ENCODE peak calls at places on chromosomes 12 and 14, in eight cellular contexts. T is WTC11, W is IMR-90, M is SK-N-SH, H is GM12878, Z is H1, F is K562, Y is HepG2. L is an unnamed sample.

GRCh38 chr12:21819236-21819635 is 44.7 kb upstream of the KCNJ8 start:
- DNase-seq in T (no peak), Y (peak; percentile 50), M (no peak), F (no peak), H (no peak), W (peak; percentile 63), Z (no peak), L (no peak)

GRCh38 chr12:56900583-56900982 is 33.6 kb downstream of the SDR9C7 start:
- DNase-seq in W (peak; percentile 19), Y (no peak), M (no peak), H (no peak), F (peak; percentile 59), Z (no peak), T (no peak), L (peak; percentile 66)

GRCh38 chr14:92729632-92730358 is 18.6 kb downstream of the LGMN start:
- DNase-seq in Z (no peak), W (peak; percentile 96), Y (no peak), H (no peak), F (no peak), M (no peak), T (no peak), L (no peak)

GRCh38 chr12:32399045-32399372 is 349 bp upstream of the FGD4 start:
- DNase-seq in Z (no peak), H (no peak), Y (no peak), T (no peak), M (no peak), W (no peak), F (no peak), L (no peak)

GRCh38 chr12:46660719-46661118 is 165.1 kb downstream of the SLC38A4 start:
- DNase-seq in Z (no peak), F (no peak), W (peak; percentile 61), M (no peak), Y (no peak), H (no peak), T (no peak), L (no peak)

GRCh38 chr12:70005864-70006618 is 181.0 kb downstream of the MYRFL start:
- DNase-seq in F (no peak), Y (no peak), Z (no peak), H (no peak), T (no peak), M (no peak), W (no peak), L (no peak)

GRCh38 chr14:91714805-91715204 is 17.1 kb downstream of the CATSPERB start:
- DNase-seq in T (peak; percentile 30), M (no peak), F (no peak), W (no peak), H (no peak), Z (no peak), Y (no peak), L (no peak)

GRCh38 chr14:32078030-32078793 is 1.1 kb downstream of the ARHGAP5 start:
- DNase-seq in W (peak; percentile 24), Y (peak; percentile 70), M (peak; percentile 46), H (no peak), F (peak; percentile 17), Z (no peak), T (no peak), L (peak; percentile 49)

GRCh38 chr14:105384041-105384557 is 14.2 kb upstream of the TEX22 start:
- DNase-seq in T (no peak), Z (no peak), M (no peak), Y (no peak), F (no peak), H (no peak), W (no peak), L (no peak)

GRCh38 chr12:109717390-109718357 is 4.0 kb downstream of the FAM222A start:
- DNase-seq in W (no peak), H (no peak), T (no peak), Y (peak; percentile 30), Z (no peak), M (peak; percentile 28), F (no peak), L (no peak)

GRCh38 chr12:109718390-109718789 is 4.8 kb downstream of the FAM222A start:
- DNase-seq in W (no peak), H (no peak), T (peak; percentile 75), Z (no peak), M (peak; percentile 52), F (no peak), Y (no peak), L (no peak)

GRCh38 chr12:109720152-109720855 is 6.7 kb downstream of the FAM222A start:
- DNase-seq in Z (no peak), Y (no peak), F (no peak), M (peak; percentile 70), H (no peak), T (no peak), W (no peak), L (no peak)

GRCh38 chr12:109720856-109721189 is 7.2 kb downstream of the FAM222A start:
- DNase-seq in W (no peak), H (no peak), F (no peak), M (no peak), Y (no peak), Z (no peak), T (no peak), L (no peak)

GRCh38 chr12:109719123-109720022 is 5.7 kb downstream of the FAM222A start:
- DNase-seq in F (peak; percentile 31), H (no peak), Y (peak; percentile 66), T (peak; percentile 45), W (peak; percentile 5), Z (no peak), M (peak; percentile 72), L (peak; percentile 49)
- TF ChIP-seq USF2 in F (no peak), H (no peak), Y (no peak), T (no peak), W (no peak), Z (no peak), M (no peak), L (no peak)

GRCh38 chr12:4025420-4026358 is 152.5 kb upstream of the PARP11 start:
- DNase-seq in T (peak; percentile 82), Z (peak; percentile 89), M (no peak), W (no peak), F (no peak), H (no peak), Y (peak; percentile 22), L (no peak)
- TF ChIP-seq USF2 in T (peak; percentile 3), Z (no peak), M (no peak), W (no peak), F (no peak), H (no peak), Y (no peak), L (no peak)

GRCh38 chr12:120316798-120317257 is 10.8 kb downstream of the PLA2G1B start:
- DNase-seq in T (no peak), F (peak; percentile 24), H (no peak), Y (peak; percentile 45), Z (no peak), W (no peak), M (no peak), L (no peak)

GRCh38 chr12:120317258-120318105 is 10.1 kb downstream of the PLA2G1B start:
- DNase-seq in W (peak; percentile 99), F (peak; percentile 99), T (peak; percentile 100), M (peak; percentile 96), H (peak; percentile 97), Z (peak; percentile 97), Y (peak; percentile 99), L (peak; percentile 100)

GRCh38 chr12:120314220-120314619 is 12.1 kb downstream of the SIRT4 start:
- DNase-seq in F (peak; percentile 42), Y (no peak), M (no peak), W (no peak), Z (no peak), H (no peak), T (peak; percentile 47), L (peak; percentile 51)
- TF ChIP-seq USF2 in F (no peak), Y (no peak), M (no peak), W (no peak), Z (no peak), H (no peak), T (no peak), L (no peak)

GRCh38 chr14:55075628-55076027 is 24.2 kb downstream of the MAPK1IP1L start:
- DNase-seq in M (no peak), W (peak; percentile 70), Y (no peak), F (no peak), T (no peak), H (no peak), Z (no peak), L (no peak)

GRCh38 chr14:55071870-55072640 is 20.6 kb downstream of the MAPK1IP1L start:
- DNase-seq in Z (no peak), Y (no peak), W (peak; percentile 94), T (no peak), F (no peak), H (peak; percentile 92), M (no peak), L (peak; percentile 32)

GRCh38 chr14:55077155-55077554 is 25.7 kb downstream of the MAPK1IP1L start:
- DNase-seq in F (no peak), H (no peak), M (no peak), Y (peak; percentile 19), T (no peak), W (no peak), Z (no peak), L (no peak)

GRCh38 chr14:55073856-55074255 is 22.4 kb downstream of the MAPK1IP1L start:
- DNase-seq in F (no peak), Y (no peak), T (no peak), Z (no peak), W (peak; percentile 81), M (no peak), H (no peak), L (no peak)

DNA sequence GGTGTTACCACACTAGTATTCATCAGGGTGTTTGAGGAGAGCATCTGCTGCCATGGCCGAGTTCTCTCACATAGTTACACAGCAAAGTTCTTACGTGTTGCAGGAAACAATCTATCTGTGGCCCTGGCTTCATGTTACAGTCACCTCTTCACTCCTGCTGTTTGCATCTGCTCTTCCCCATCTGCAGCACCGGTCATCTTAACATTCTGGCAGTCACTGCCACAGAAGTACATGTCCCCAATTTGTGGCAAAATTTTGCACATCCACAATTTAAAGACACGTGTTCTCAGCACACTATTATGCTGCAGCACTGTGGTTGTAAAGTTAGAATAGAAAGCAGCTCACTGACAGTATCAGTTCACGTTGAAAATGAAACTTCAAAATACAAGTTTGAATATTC is 23.2 kb downstream of the MAPK1IP1L start:
- DNase-seq in F (no peak), Z (no peak), T (no peak), Y (no peak), H (peak; percentile 81), M (no peak), W (peak; percentile 60), L (no peak)
- TF ChIP-seq USF2 in F (no peak), Z (no peak), T (no peak), Y (no peak), H (no peak), M (no peak), W (no peak), L (no peak)

DNA sequence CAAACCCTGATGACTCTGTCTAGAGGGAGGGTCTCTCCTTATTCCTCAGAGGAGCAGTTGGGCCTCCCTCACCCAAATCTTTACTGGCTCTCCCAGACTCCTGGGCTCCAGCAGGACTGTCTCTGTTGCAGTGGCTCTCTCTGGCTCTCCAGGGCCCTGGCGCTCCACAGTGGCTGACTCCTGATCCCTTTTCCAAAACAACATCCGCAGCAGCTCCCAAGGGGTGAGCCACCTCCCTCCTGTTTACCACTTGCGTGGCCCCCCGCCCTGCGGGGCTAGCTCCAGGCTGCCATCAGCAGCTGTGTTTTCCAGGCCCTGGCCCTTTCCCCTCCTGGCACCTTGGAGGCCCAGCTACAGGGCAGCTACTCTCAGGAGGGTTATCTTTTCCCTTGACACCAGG is 123.5 kb downstream of the CALM1 start:
- DNase-seq in M (no peak), F (no peak), Y (no peak), T (no peak), Z (no peak), H (no peak), W (no peak), L (no peak)
- TF ChIP-seq USF2 in M (no peak), F (no peak), Y (no peak), T (no peak), Z (no peak), H (no peak), W (no peak), L (no peak)

GRCh38 chr12:122028601-122029560 is 7.2 kb downstream of the BCL7A start:
- DNase-seq in H (peak; percentile 36), Y (no peak), T (no peak), F (no peak), M (no peak), W (no peak), Z (no peak), L (no peak)
- TF ChIP-seq USF2 in H (no peak), Y (no peak), T (no peak), F (no peak), M (no peak), W (no peak), Z (no peak), L (no peak)